ENCODE peak calls at places on chromosomes 6 and 20, in four cellular contexts. Q is K562, X is HepG2, Y is GM12878. O is an unnamed sample.

GRCh38 chr6:142429195-142429594 is 127.4 kb downstream of the ADGRG6 start:
- DNase-seq in Y (no peak), Q (no peak), X (no peak), O (no peak)

GRCh38 chr20:46695888-46696287 is 6.6 kb upstream of the TP53RK start:
- DNase-seq in X (no peak), Y (no peak), Q (no peak), O (no peak)

GRCh38 chr20:46614503-46614902 is 36.8 kb downstream of the SLC13A3 start:
- DNase-seq in X (no peak), Q (no peak), Y (no peak), O (no peak)

GRCh38 chr6:339480-339879 is 47.2 kb downstream of the DUSP22 start:
- DNase-seq in X (no peak), Q (no peak), Y (no peak), O (no peak)

GRCh38 chr6:32105433-32105832 is 3.7 kb downstream of the TNXB start:
- DNase-seq in Q (no peak), X (no peak), Y (no peak), O (no peak)

GRCh38 chr6:48567016-48567415 is 456.0 kb upstream of the PTCHD4 start:
- DNase-seq in X (no peak), Q (no peak), Y (no peak), O (no peak)

GRCh38 chr20:2593756-2594155 is 57.4 kb downstream of the TMC2 start:
- DNase-seq in X (no peak), Y (no peak), Q (no peak), O (no peak)

GRCh38 chr6:124303971-124304370 is 500.3 kb downstream of the NKAIN2 start:
- DNase-seq in X (no peak), Q (no peak), Y (no peak), O (no peak)

GRCh38 chr6:22250486-22250885 is 46.4 kb downstream of the PRL start:
- DNase-seq in Y (no peak), X (no peak), Q (no peak), O (peak; percentile 15)

GRCh38 chr6:136647363-136647763 is 97.1 kb upstream of the MAP7 start:
- DNase-seq in Y (peak; percentile 24), X (no peak), Q (no peak), O (no peak)

GRCh38 chr6:82246370-82246769 is 1.2 kb downstream of the IBTK start:
- DNase-seq in Q (no peak), X (peak; percentile 7), Y (no peak), O (no peak)

GRCh38 chr20:57540889-57541288 is 15.9 kb upstream of the CTCFL start:
- DNase-seq in X (no peak), Y (no peak), Q (no peak), O (no peak)

GRCh38 chr6:143271024-143271423 is 179.5 kb downstream of the ADAT2 start:
- DNase-seq in Y (no peak), Q (no peak), X (peak; percentile 37), O (no peak)

GRCh38 chr20:61120595-61121515 is 131.2 kb upstream of the CDH4 start:
- DNase-seq in X (peak; percentile 67), Y (no peak), Q (no peak), O (no peak)

GRCh38 chr20:51460569-51461265 is 81.8 kb downstream of the NFATC2 start:
- DNase-seq in Q (no peak), X (no peak), Y (peak; percentile 64), O (no peak)

GRCh38 chr6:140857734-140858380 is 1274.9 kb upstream of the GJE1 start:
- DNase-seq in X (no peak), Q (no peak), Y (no peak), O (peak; percentile 14)

GRCh38 chr20:39605908-39606307 is 643.8 kb downstream of the DHX35 start:
- DNase-seq in X (no peak), Y (no peak), Q (no peak), O (no peak)

GRCh38 chr6:109690373-109690739 is 646 bp downstream of the AK9 start:
- DNase-seq in Q (peak; percentile 69), X (peak; percentile 15), Y (no peak), O (peak; percentile 61)

GRCh38 chr20:35856866-35857265 is 85.1 kb downstream of the PHF20 start:
- DNase-seq in X (no peak), Q (no peak), Y (no peak), O (no peak)

GRCh38 chr6:134077301-134077700 is 24.9 kb upstream of the SLC2A12 start:
- DNase-seq in Y (no peak), X (no peak), Q (no peak), O (no peak)

GRCh38 chr20:37276494-37277252 is 12.8 kb upstream of the MANBAL start:
- DNase-seq in Y (no peak), Q (no peak), X (peak; percentile 49), O (no peak)

GRCh38 chr6:158737710-158738615 is 81.2 kb downstream of the EZR start:
- DNase-seq in Y (no peak), X (no peak), Q (no peak), O (no peak)

GRCh38 chr6:130050230-130050629 is 31.8 kb downstream of the L3MBTL3 start:
- DNase-seq in X (no peak), Q (no peak), Y (no peak), O (no peak)

GRCh38 chr6:44715925-44716324 is 328.4 kb downstream of the CDC5L start:
- DNase-seq in Q (no peak), Y (no peak), X (no peak), O (no peak)

GRCh38 chr6:15504040-15504491 is 158.8 kb downstream of the DTNBP1 start:
- DNase-seq in X (no peak), Q (no peak), Y (no peak), O (no peak)

GRCh38 chr6:75850026-75850385 is 101.0 kb downstream of the MYO6 start:
- DNase-seq in Y (no peak), X (no peak), Q (no peak), O (no peak)

DNA sequence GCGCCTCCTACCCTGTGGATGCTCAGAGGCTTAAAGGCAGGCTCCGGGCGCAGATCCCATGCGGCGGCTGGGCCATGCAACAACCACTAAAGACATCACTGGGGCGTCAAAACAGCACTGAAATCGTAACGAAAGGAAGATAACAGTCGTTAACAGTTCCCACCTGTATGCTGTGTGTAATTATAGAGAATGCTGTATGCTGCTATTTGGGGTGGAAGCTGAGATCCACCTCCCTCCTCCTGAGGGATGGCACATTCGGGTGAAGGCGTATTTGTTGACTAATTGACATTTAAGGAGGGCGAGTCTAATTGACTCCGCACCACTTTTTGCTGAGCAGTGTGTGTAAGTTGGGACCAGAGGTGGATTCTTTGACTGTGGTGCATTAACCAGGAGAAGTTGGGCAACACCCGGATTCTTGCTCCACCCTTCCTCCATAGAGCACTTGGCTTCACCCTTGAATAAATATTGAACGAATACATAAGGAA is 687 bp downstream of the SLC35A1 start:
- DNase-seq in X (peak; percentile 20), Q (no peak), Y (peak; percentile 12), O (no peak)
- TF ChIP-seq BHLHE40 in X (no peak), Q (no peak), Y (no peak), O (no peak)

GRCh38 chr20:9071976-9072726 is 3.3 kb downstream of the PLCB4 start:
- DNase-seq in X (no peak), Q (no peak), Y (no peak), O (no peak)

GRCh38 chr20:9066196-9066595 is 2.7 kb upstream of the PLCB4 start:
- DNase-seq in Y (no peak), X (no peak), Q (no peak), O (no peak)

GRCh38 chr20:9070304-9070703 is 1.4 kb downstream of the PLCB4 start:
- DNase-seq in Y (no peak), Q (no peak), X (no peak), O (no peak)

GRCh38 chr20:9068896-9069663 is at the start of gene PLCB4:
- DNase-seq in Y (no peak), Q (peak; percentile 26), X (no peak), O (peak; percentile 37)

DNA sequence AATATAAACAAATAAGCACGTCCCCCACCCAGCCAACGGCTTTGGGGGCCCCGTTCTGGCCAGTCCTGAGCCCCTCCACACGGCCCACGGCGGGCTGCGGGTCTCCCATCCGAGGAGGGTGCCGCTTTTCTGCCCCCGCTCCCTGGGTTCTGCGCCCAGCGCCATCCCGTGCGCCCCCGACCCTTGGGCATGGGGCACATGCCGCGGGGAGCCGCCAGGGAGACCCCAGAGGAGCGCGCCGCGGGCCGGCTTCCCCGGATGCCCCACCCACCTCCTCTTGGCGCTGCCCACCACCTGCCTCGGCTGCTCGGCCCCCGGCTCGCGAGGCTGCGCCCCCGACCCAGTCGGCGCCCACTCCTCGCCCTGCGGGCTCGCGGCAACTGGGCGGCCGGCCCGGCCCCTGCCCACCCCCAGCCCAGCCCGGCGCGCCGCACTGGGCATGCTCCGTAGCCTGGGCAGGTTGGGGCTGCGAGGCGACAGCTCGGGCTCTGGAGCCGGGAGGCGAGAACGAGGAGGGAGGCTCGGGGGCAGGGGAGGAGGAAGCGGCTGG is 580 bp upstream of the PLCB4 start:
- DNase-seq in X (no peak), Q (no peak), Y (no peak), O (peak; percentile 72)
- TF ChIP-seq TARDBP in X (no peak), Q (no peak), Y (no peak), O (no peak)

DNA sequence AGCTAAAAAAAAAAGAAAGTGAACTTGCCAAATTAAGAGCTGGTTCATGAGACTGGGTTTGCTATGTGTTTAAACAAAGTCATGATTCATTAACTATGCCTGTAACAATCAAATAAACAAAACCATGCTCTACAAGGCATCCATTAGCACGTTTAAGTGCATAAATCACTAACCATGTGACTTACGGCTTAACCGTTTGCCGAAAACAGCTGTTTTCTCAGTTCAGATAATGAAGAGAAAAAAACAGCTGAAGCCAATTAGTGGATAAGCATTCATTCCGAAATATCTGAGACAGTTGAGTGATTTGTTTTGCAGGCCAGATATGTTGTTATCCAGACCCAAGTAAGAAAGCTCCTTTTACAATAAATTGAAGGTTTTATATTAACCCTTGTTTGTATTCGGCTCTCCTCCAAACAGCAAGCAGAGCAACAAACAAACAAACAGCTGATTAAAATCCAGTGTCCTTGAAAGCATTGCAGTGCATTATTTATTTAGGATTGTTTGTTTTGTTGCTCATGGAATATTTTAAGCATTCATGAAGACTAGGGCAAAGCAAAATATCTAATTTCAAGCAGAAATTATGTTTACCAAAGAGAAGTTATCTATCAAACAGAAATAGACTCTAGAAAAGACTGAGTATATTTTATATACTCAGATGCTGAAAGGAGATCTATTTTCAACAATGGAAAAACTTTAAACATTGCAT is 343.5 kb downstream of the RFPL4B start:
- DNase-seq in Y (no peak), Q (no peak), X (no peak), O (no peak)
- TF ChIP-seq FOXK2 in Y (no peak), Q (no peak), X (no peak), O (no peak)

DNA sequence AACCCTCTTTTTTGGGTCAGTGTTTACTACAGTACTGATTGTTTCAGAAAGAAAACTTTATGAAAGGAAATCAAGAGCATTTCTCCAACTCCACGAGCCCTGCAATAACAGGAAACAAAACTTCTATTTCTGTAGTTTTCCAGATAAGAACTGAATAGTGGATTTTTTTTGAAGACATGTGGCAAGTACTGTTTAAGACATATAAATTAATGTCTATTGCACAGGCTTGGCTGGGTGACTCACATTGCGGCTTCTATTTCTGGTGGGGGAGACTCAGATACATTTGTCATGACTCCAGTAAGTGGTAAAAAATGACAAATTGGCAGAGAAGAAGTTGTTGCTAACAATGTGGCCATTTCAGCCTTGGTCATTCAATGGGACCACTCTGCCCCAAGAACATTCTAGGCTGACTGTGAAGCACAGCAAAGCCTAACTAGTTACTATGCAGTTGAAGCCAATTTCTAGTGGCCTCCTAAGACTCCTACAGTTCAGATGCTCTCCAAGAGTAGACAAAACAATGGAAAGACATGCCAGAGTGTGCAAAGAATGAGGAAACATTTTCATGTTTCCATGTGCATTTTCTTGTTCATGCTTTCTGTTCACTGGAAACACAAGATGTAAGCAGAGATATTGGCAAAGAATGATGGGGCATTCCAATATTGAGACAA is 200.9 kb downstream of the EDN1 start:
- DNase-seq in Q (no peak), X (no peak), Y (no peak), O (no peak)
- TF ChIP-seq BHLHE40 in Q (no peak), X (no peak), Y (no peak), O (no peak)